ENCODE peak calls at places on chromosomes 13 and 19, in nine cellular contexts. Z is tibial nerve; W is DND-41; T is sigmoid colon; Q is mucosa of descending colon; K is psoas muscle; M is CD8-positive, alpha-beta memory T cell; E is CD8-positive, alpha-beta T cell; R is cardiac muscle cell. D is an unnamed sample. For H3K4me1, the result is how much of the 10 kb centered on the place peaks cover.

GRCh38 chr19:14768001-14768400 is 10.4 kb downstream of the ADGRE2 start:
- DNase-seq in T (peak), E (no peak), Q (no peak), W (no peak), Z (no peak), R (no peak), M (no peak), K (no peak), D (no peak)

GRCh38 chr13:39266426-39266825 is 228.2 kb downstream of the NHLRC3 start:
- DNase-seq in T (no peak), M (no peak), Q (no peak), R (no peak), W (no peak), E (no peak), K (no peak), Z (no peak), D (no peak)

GRCh38 chr13:23615677-23616076 is 45.5 kb downstream of the TNFRSF19 start:
- DNase-seq in E (no peak), R (no peak), M (no peak), Z (no peak), Q (no peak), W (no peak), T (no peak), K (no peak), D (no peak)

GRCh38 chr19:30646806-30647205 is 274.6 kb downstream of the ZNF536 start:
- DNase-seq in W (no peak), E (no peak), Q (no peak), M (no peak), Z (no peak), K (no peak), T (no peak), R (no peak), D (no peak)

GRCh38 chr19:58084596-58085347 is 13.3 kb downstream of the ZSCAN18 start:
- DNase-seq in W (no peak), E (no peak), M (no peak), Q (no peak), T (no peak), R (no peak), K (no peak), Z (no peak), D (no peak)

GRCh38 chr13:50523307-50523706 is 320.2 kb downstream of the DLEU7 start:
- DNase-seq in Z (no peak), W (no peak), E (no peak), T (no peak), R (no peak), M (no peak), Q (no peak), K (no peak), D (no peak)

GRCh38 chr19:3516675-3517207 is 10.6 kb downstream of the FZR1 start:
- DNase-seq in W (peak), E (peak), M (peak), K (no peak), T (no peak), Z (no peak), Q (peak), R (no peak), D (peak)

GRCh38 chr13:64540468-64540867 is 2689.7 kb downstream of the PCDH9 start:
- DNase-seq in T (no peak), W (no peak), E (no peak), K (no peak), Z (no peak), M (no peak), Q (no peak), R (no peak), D (no peak)

GRCh38 chr13:42893346-42893745 is 98.7 kb downstream of the EPSTI1 start:
- DNase-seq in M (no peak), Q (no peak), T (no peak), Z (no peak), W (no peak), E (no peak), R (peak), K (no peak), D (no peak)

GRCh38 chr19:5321851-5322681 is 18.5 kb downstream of the PTPRS start:
- DNase-seq in Q (no peak), Z (no peak), E (no peak), R (no peak), M (no peak), W (no peak), T (no peak), K (no peak), D (no peak)

GRCh38 chr13:58964048-58964447 is 1199.7 kb downstream of the DIAPH3 start:
- DNase-seq in T (no peak), W (no peak), R (no peak), E (no peak), K (no peak), Q (no peak), M (no peak), Z (no peak), D (no peak)

GRCh38 chr19:13164370-13165090 is 14.3 kb downstream of the IER2 start:
- DNase-seq in Z (no peak), E (no peak), R (peak), T (peak), W (peak), M (peak), K (peak), Q (peak), D (peak)

GRCh38 chr19:50003810-50004419 is 21.3 kb downstream of the VRK3 start:
- DNase-seq in Z (peak), R (peak), W (no peak), Q (peak), T (peak), M (no peak), K (peak), E (no peak), D (no peak)

GRCh38 chr13:113098163-113098732 is 7.3 kb upstream of the F7 start:
- DNase-seq in W (no peak), Q (no peak), E (no peak), T (no peak), M (no peak), Z (no peak), R (no peak), K (no peak), D (no peak)

GRCh38 chr13:48235100-48235813 is 2.3 kb downstream of the ITM2B start:
- DNase-seq in Z (no peak), T (peak), W (peak), R (peak), E (no peak), K (no peak), M (no peak), Q (peak), D (no peak)

GRCh38 chr19:48636859-48637448 is at the start of gene DBP:
- DNase-seq in R (no peak), T (no peak), E (no peak), Q (no peak), K (peak), Z (no peak), W (no peak), M (peak), D (peak)

GRCh38 chr19:4043966-4044365 is 22.7 kb downstream of the ZBTB7A start:
- DNase-seq in M (no peak), K (no peak), Q (no peak), Z (no peak), E (no peak), W (no peak), R (no peak), T (no peak), D (peak)

GRCh38 chr13:50453238-50453637 is 390.3 kb downstream of the DLEU7 start:
- DNase-seq in M (no peak), T (no peak), E (no peak), Z (no peak), W (no peak), R (peak), K (no peak), Q (no peak), D (no peak)

GRCh38 chr13:36915106-36915505 is 4.9 kb downstream of the SMAD9 start:
- DNase-seq in Z (no peak), M (no peak), K (no peak), R (no peak), W (no peak), E (no peak), T (no peak), Q (no peak), D (no peak)

GRCh38 chr19:45091031-45091918 is 1.7 kb upstream of the PPP1R37 start:
- DNase-seq in M (peak), E (peak), Z (peak), Q (peak), W (no peak), T (peak), R (peak), K (peak), D (peak)

GRCh38 chr13:40261947-40262346 is 404.5 kb downstream of the FOXO1 start:
- DNase-seq in Q (no peak), T (no peak), R (no peak), W (no peak), K (no peak), Z (no peak), M (no peak), E (no peak), D (no peak)

GRCh38 chr19:46529622-46530451 is 34.2 kb upstream of the PNMA8B start:
- DNase-seq in T (peak), Q (peak), E (peak), W (peak), K (peak), Z (peak), R (peak), M (peak), D (peak)

GRCh38 chr19:13210941-13211340 is 60.7 kb downstream of the IER2 start:
- DNase-seq in Z (no peak), M (no peak), R (no peak), Q (no peak), T (no peak), K (no peak), W (no peak), E (no peak), D (no peak)

GRCh38 chr19:55391702-55392615 is 6.2 kb downstream of the RPL28 start:
- DNase-seq in R (no peak), Z (no peak), W (no peak), K (no peak), E (no peak), M (no peak), T (no peak), Q (no peak), D (no peak)

GRCh38 chr13:36599641-36600040 is 74.2 kb upstream of the SERTM1 start:
- DNase-seq in W (no peak), Q (no peak), Z (no peak), M (no peak), K (no peak), T (no peak), R (no peak), E (no peak), D (no peak)

GRCh38 chr19:10805075-10805757 is 30.8 kb downstream of the TMED1 start:
- DNase-seq in M (no peak), W (no peak), Q (no peak), R (no peak), Z (no peak), T (no peak), K (no peak), E (no peak), D (no peak)

GRCh38 chr13:28046981-28047380 is 53.4 kb downstream of the FLT3 start:
- DNase-seq in Q (no peak), R (no peak), M (no peak), K (no peak), T (no peak), E (no peak), Z (no peak), W (no peak), D (no peak)

GRCh38 chr19:53541971-53542370 is 4.0 kb downstream of the ZNF331 start:
- DNase-seq in R (no peak), K (no peak), T (no peak), E (no peak), M (no peak), Q (no peak), W (no peak), Z (no peak), D (no peak)

GRCh38 chr13:85261757-85262346 is 537.4 kb downstream of the SLITRK6 start:
- DNase-seq in Q (no peak), M (no peak), R (peak), K (no peak), T (no peak), Z (no peak), W (no peak), E (no peak), D (no peak)

DNA sequence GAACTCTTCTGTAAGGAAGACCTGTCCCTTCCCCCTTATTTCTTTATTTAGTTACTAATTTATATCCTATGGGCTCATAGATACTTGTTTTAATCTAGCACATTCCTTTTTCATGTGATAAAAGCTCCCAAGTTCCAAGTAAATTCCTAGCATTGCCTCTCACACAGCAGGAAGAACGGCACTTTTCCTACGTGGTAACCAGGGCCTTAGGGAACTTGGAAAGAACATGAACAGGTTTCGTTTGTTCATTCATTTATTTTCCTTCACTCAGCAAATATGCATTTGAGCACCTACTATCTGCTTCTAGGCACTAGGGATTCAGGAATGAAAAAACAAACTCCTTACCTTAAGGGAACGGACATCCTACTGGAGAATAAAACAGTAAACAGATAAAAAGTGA is 125.1 kb downstream of the SIPA1L3 start:
- DNase-seq in T (no peak), Z (no peak), Q (no peak), M (no peak), E (no peak), R (peak), K (no peak), W (no peak), D (no peak)
- H3K4me1 ChIP-seq in T (under half), Z (under half), Q (under half), M (under half), E (under half), R (under half), K (under half), W (under half), D (under half)

DNA sequence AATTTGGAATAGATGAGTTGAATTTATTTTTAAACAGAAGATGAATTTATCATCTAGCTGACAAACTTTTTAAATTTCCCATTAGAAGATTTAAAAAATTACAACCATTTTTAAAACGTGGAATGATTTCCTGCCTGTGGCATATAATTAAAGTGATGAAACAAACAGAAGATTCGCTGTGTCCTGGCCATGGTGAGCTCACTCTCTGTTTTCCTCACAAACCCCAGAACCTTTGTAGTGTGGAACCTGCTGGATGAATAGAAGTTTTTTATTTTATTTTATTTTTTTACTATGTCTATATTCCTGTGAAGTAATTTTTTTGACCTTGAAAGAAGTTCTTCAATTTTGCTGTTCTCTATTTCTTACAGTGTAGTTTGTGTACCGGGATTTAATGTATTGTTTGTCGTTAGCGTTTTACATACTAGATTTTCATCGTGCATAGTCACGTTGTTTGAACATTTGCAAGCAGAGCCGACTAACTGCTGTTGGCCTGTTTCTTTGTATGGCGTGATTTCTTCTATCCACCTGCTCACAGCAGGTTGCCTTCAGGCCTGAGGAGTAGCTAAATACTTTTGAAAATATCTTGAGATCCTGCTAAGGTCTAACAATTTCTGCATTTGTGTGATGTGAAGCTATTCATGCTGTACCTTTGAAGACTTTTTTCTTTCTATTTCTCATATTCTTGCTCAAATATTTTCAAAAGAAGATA is 149.2 kb downstream of the GGACT start:
- DNase-seq in T (no peak), Z (no peak), K (no peak), Q (no peak), E (no peak), R (no peak), W (no peak), M (no peak), D (no peak)
- H3K4me3 ChIP-seq in T (no peak), Z (no peak), K (no peak), Q (no peak), E (no peak), R (no peak), W (no peak), M (no peak), D (no peak)

GRCh38 chr19:16369664-16370576 is 45.3 kb downstream of the KLF2 start:
- DNase-seq in R (no peak), Q (no peak), W (peak), T (peak), K (peak), M (peak), E (peak), Z (no peak), D (peak)

GRCh38 chr19:16369306-16369663 is 44.7 kb downstream of the KLF2 start:
- DNase-seq in T (peak), K (no peak), W (no peak), Q (no peak), Z (no peak), E (no peak), M (no peak), R (no peak), D (no peak)

GRCh38 chr19:16367269-16367683 is 42.6 kb downstream of the KLF2 start:
- DNase-seq in E (no peak), Z (no peak), W (peak), R (no peak), Q (no peak), K (peak), M (peak), T (peak), D (peak)

GRCh38 chr19:16366433-16367268 is 42.0 kb downstream of the KLF2 start:
- DNase-seq in K (peak), T (peak), Z (no peak), Q (no peak), R (no peak), W (no peak), E (no peak), M (no peak), D (peak)

DNA sequence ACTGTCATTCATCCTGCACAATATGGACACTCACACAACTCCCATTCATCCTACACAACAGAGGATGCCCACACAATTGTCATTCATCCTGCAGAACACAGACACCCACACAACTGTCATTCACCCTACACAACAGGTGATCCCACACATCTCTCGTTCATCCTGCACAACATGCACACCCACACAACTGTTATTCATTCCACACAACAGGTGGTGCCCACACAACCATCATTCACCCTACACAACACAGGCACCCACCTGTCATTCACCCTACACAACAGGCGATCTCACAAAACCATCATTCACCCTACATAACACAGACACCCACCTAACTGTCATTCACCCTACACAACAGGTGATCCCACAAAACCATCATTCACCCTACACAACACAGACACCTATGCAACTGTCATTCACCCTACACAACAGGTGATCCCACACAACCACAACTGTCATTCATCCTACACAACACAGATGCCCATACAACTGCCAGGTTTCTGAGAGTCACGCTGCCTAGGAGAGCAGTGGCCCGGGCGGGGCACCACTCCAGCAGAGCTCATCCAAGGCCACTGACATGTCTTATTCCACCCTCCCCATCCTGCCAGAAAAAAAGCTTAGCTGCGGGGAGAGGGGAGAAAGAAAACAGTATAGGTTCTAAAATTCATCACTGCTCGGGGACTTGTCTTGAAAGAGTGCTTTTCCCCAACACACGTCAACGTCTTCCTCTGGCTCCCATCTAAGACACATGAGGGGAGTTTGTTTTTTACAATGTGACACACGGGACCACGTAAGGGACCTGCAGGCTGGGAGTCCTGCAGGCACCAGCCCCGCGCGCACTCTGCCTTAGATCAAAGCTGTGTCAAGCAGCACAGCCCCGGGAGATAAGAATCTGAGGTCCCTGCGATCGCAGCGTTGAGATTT is 44.0 kb downstream of the KLF2 start:
- DNase-seq in Z (no peak), W (peak), Q (no peak), M (peak), E (peak), R (no peak), K (peak), T (peak), D (peak)
- H3K4me1 ChIP-seq in Z (under half), W (half or more), Q (under half), M (half or more), E (half or more), R (under half), K (under half), T (under half), D (half or more)

DNA sequence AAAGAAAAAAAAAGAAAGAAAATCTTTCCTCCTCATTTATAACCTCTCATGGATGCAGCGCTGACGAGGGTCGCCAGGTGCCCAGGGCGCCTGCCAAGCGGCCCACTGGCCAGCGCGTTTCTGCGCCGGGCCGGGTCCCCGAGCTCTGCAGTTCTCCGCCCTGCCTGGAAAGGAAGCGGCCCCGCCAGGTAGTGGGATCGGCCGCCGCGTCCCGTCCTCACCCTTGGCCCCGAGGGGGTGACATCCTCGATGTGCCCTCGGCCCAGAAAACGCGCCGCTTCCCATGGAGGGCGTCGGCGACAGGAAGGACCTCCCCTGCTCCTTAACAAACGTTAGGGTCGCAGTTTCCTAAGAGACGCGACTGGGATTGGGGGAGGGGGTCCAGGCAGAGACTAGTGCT is 56.9 kb downstream of the ZNF726 start:
- DNase-seq in M (no peak), Q (no peak), Z (no peak), T (no peak), K (no peak), W (no peak), E (no peak), R (no peak), D (no peak)
- H3K4me3 ChIP-seq in M (no peak), Q (no peak), Z (no peak), T (no peak), K (no peak), W (no peak), E (no peak), R (no peak), D (no peak)

DNA sequence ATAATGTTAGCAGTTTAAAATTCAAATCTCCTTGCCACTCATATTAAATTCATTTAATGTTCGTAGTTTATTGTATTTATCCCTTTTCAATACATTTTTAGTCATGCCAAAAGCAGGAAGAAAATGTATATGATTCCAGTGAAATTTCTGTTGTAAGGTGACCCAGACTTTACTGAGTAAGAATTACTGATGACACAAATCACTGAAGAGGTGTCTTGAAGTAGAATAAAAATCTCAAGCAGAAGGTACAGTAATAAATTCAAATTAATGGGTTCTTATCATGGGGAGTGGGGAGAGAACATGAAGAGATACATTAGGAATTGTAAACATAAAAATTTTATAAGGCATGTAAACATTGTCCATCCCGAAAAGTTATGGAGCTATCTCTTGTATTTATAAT is 19.9 kb downstream of the STARD13 start:
- DNase-seq in W (no peak), Q (no peak), Z (no peak), E (no peak), R (no peak), M (no peak), T (no peak), K (no peak), D (no peak)
- H3K4me1 ChIP-seq in W (under half), Q (under half), Z (under half), E (under half), R (under half), M (under half), T (half or more), K (under half), D (under half)